ENCODE peak calls at places on chromosomes 2 and 18, in eight cellular contexts. V, R, U, J, I, B, K and D are unnamed samples.

GRCh38 chr18:49858309-49859005 is 45.1 kb upstream of the ACAA2 start:
- DNase-seq in V (peak), R (no peak), U (peak), J (peak), I (peak), B (peak), K (no peak), D (peak)

GRCh38 chr18:62399781-62400308 is 74.7 kb downstream of the TNFRSF11A start:
- DNase-seq in V (no peak), R (no peak), U (peak), J (no peak), I (no peak), B (peak), K (no peak), D (peak)

GRCh38 chr2:96241901-96242611 is 23.7 kb downstream of the TMEM127 start:
- DNase-seq in V (peak), R (no peak), U (no peak), J (peak), I (peak), B (peak), K (peak), D (peak)

GRCh38 chr2:133026536-133027177 is 356.7 kb upstream of the LYPD1 start:
- DNase-seq in V (no peak), R (no peak), U (no peak), J (no peak), I (no peak), B (peak), K (no peak), D (peak)

GRCh38 chr18:54630963-54631362 is 39.9 kb downstream of the DYNAP start:
- DNase-seq in V (no peak), R (no peak), U (no peak), J (no peak), I (no peak), B (no peak), K (no peak), D (no peak)

GRCh38 chr2:46645681-46646162 is 166.4 kb downstream of the TMEM247 start:
- DNase-seq in V (peak), R (no peak), U (no peak), J (no peak), I (peak), B (peak), K (no peak), D (peak)

GRCh38 chr2:127531133-127531709 is 4.3 kb upstream of the MYO7B start:
- DNase-seq in V (no peak), R (no peak), U (no peak), J (no peak), I (no peak), B (no peak), K (no peak), D (no peak)

GRCh38 chr18:23380001-23380550 is 73.0 kb upstream of the RIOK3 start:
- DNase-seq in V (no peak), R (no peak), U (no peak), J (no peak), I (peak), B (peak), K (no peak), D (no peak)

GRCh38 chr2:69567157-69567908 is 76.2 kb downstream of the AAK1 start:
- DNase-seq in V (no peak), R (no peak), U (no peak), J (no peak), I (peak), B (peak), K (no peak), D (peak)

GRCh38 chr2:12162269-12163247 is 416.1 kb downstream of the LPIN1 start:
- DNase-seq in V (no peak), R (no peak), U (peak), J (no peak), I (no peak), B (no peak), K (no peak), D (no peak)

GRCh38 chr2:240997141-240997855 is 1.1 kb upstream of the SNED1 start:
- DNase-seq in V (no peak), R (no peak), U (no peak), J (peak), I (peak), B (peak), K (peak), D (no peak)

GRCh38 chr18:48623468-48624220 is 84.8 kb downstream of the CTIF start:
- DNase-seq in V (no peak), R (no peak), U (no peak), J (no peak), I (peak), B (peak), K (no peak), D (peak)

GRCh38 chr2:231568098-231568784 is 24.4 kb upstream of the TEX44 start:
- DNase-seq in V (no peak), R (no peak), U (no peak), J (no peak), I (no peak), B (no peak), K (no peak), D (no peak)

GRCh38 chr2:196324212-196324611 is 152.8 kb upstream of the STK17B start:
- DNase-seq in V (no peak), R (no peak), U (no peak), J (no peak), I (no peak), B (no peak), K (no peak), D (no peak)

GRCh38 chr2:187526776-187527175 is 27.5 kb downstream of the TFPI start:
- DNase-seq in V (no peak), R (no peak), U (no peak), J (no peak), I (no peak), B (no peak), K (no peak), D (no peak)

GRCh38 chr2:183519371-183520056 is 395.3 kb downstream of the NUP35 start:
- DNase-seq in V (no peak), R (no peak), U (no peak), J (no peak), I (no peak), B (no peak), K (no peak), D (no peak)

GRCh38 chr18:44579028-44579692 is 101.5 kb upstream of the SETBP1 start:
- DNase-seq in V (no peak), R (no peak), U (peak), J (no peak), I (no peak), B (peak), K (no peak), D (peak)
- TF ChIP-seq CTCF in V (peak), R (peak), U (peak), J (peak), I (peak), B (peak), K (peak), D (peak)

GRCh38 chr2:42973771-42974170 is 181.4 kb upstream of the HAAO start:
- DNase-seq in V (no peak), R (no peak), U (no peak), J (no peak), I (no peak), B (no peak), K (no peak), D (no peak)

GRCh38 chr2:42974303-42974696 is 181.9 kb upstream of the HAAO start:
- DNase-seq in V (no peak), R (no peak), U (no peak), J (no peak), I (no peak), B (no peak), K (no peak), D (no peak)

GRCh38 chr2:42976400-42976799 is 184.0 kb upstream of the HAAO start:
- DNase-seq in V (no peak), R (no peak), U (no peak), J (no peak), I (no peak), B (no peak), K (no peak), D (no peak)

GRCh38 chr2:42974697-42975357 is 182.4 kb upstream of the HAAO start:
- DNase-seq in V (peak), R (no peak), U (peak), J (peak), I (no peak), B (peak), K (peak), D (peak)

GRCh38 chr2:42975358-42975717 is 183.0 kb upstream of the HAAO start:
- DNase-seq in V (no peak), R (no peak), U (no peak), J (no peak), I (no peak), B (no peak), K (no peak), D (no peak)
- TF ChIP-seq CTCF in V (no peak), R (no peak), U (no peak), J (no peak), I (no peak), B (no peak), K (no peak), D (no peak)

GRCh38 chr2:53515435-53516332 is 251.9 kb upstream of the CHAC2 start:
- DNase-seq in V (no peak), R (no peak), U (peak), J (no peak), I (no peak), B (no peak), K (no peak), D (peak)
- TF ChIP-seq CTCF in V (no peak), R (no peak), U (peak), J (no peak), I (peak), B (no peak), K (no peak), D (peak)

DNA sequence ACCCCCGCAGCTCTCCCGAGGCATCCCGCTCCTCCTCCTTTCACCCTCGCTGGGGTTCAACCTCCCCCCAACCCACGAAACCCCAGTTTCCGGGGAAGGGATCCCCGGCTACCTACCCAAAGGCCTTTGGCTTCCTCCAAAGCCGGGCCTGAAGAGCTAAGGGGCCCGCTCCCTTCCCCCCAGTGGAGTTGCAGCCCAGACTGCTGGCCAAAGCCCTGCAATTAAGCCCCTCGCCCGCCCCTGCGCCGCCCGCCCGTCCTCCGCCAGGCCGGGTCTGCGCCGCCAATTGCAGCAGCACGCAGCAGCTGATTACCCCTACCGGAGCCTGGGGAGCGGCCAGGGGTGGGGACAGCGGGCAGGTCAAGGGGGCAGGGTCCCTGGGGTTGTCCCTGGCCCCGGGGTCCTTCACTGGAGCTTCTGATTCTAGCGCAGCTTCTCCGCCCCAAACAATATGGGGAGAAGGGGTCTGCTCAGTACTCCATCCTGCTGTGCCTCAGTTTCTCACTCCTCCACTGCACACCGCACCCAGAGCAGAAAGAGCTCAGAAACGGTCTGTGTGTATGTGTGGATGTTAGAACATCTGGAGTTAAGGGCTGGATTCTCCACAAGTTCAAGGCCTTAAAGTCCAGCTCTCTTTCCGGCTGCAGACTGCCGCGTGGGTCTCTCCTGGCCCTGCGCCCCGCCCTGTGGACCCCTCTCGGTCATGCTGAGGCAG is 16.9 kb downstream of the WNT10A start:
- DNase-seq in V (no peak), R (no peak), U (no peak), J (peak), I (no peak), B (no peak), K (peak), D (peak)
- TF ChIP-seq CTCF in V (no peak), R (no peak), U (no peak), J (no peak), I (no peak), B (no peak), K (no peak), D (no peak)

GRCh38 chr2:9951272-9951521 is 296 bp upstream of the GRHL1 start:
- DNase-seq in V (no peak), R (no peak), U (no peak), J (no peak), I (no peak), B (no peak), K (no peak), D (no peak)
- TF ChIP-seq CTCF in V (no peak), R (no peak), U (no peak), J (no peak), I (no peak), B (no peak), K (no peak), D (no peak)

GRCh38 chr2:168614291-168615018 is 158.4 kb downstream of the CERS6 start:
- DNase-seq in V (no peak), R (no peak), U (no peak), J (no peak), I (no peak), B (no peak), K (no peak), D (peak)
- TF ChIP-seq CTCF in V (no peak), R (no peak), U (peak), J (no peak), I (peak), B (peak), K (no peak), D (peak)

GRCh38 chr2:70643715-70644114 is 90.1 kb upstream of the TGFA start:
- DNase-seq in V (no peak), R (no peak), U (peak), J (no peak), I (no peak), B (no peak), K (no peak), D (peak)

GRCh38 chr2:70646429-70646828 is 92.8 kb upstream of the TGFA start:
- DNase-seq in V (no peak), R (no peak), U (no peak), J (no peak), I (no peak), B (no peak), K (no peak), D (no peak)

GRCh38 chr2:70641263-70641784 is 87.7 kb upstream of the TGFA start:
- DNase-seq in V (no peak), R (no peak), U (no peak), J (no peak), I (peak), B (no peak), K (no peak), D (no peak)

GRCh38 chr2:70647873-70648481 is 94.4 kb upstream of the TGFA start:
- DNase-seq in V (peak), R (no peak), U (peak), J (peak), I (peak), B (peak), K (no peak), D (peak)

DNA sequence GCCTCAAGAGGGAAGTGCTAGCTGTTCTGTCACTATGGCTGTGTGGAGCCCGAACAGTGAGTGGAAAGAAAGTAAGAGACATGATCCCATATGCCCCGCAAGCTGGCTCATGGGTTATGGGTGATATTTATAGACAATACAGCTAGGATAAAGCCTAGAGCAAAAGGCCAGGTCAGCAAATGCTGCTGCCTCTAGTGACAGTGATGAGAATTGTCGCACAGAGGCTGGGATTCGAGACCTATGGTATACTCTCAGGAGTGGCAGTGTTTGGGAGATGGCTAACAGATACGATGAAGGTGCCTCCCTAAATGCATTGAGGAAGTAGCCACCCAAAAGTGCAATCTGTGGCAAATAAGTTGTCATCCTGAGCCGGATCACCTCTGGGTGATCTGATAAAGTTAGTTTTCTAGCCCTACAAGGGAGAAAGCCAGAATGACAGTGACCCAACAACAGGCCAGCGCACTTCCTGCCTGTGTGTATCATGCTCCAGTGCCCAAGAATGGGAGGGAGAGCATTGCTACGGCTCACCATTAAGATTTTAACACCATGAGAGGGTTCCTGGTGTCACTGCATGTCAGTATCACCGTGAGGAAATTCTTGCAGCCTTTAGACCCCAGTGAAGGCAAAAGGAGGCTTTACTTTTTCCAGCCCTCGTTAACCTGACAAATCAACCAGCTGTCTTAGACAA is 92.3 kb upstream of the TGFA start:
- DNase-seq in V (no peak), R (no peak), U (peak), J (no peak), I (peak), B (no peak), K (no peak), D (peak)
- TF ChIP-seq CTCF in V (no peak), R (no peak), U (peak), J (no peak), I (peak), B (peak), K (no peak), D (peak)

GRCh38 chr2:163647300-163647699 is 88.5 kb downstream of the FIGN start:
- DNase-seq in V (no peak), R (no peak), U (no peak), J (no peak), I (no peak), B (no peak), K (no peak), D (no peak)

GRCh38 chr2:163646659-163647058 is 89.1 kb downstream of the FIGN start:
- DNase-seq in V (no peak), R (no peak), U (no peak), J (no peak), I (no peak), B (no peak), K (no peak), D (no peak)

GRCh38 chr2:163641986-163642385 is 93.8 kb downstream of the FIGN start:
- DNase-seq in V (no peak), R (no peak), U (no peak), J (no peak), I (peak), B (peak), K (no peak), D (no peak)

GRCh38 chr2:163640542-163641195 is 95.1 kb downstream of the FIGN start:
- DNase-seq in V (no peak), R (no peak), U (no peak), J (no peak), I (no peak), B (no peak), K (no peak), D (no peak)

DNA sequence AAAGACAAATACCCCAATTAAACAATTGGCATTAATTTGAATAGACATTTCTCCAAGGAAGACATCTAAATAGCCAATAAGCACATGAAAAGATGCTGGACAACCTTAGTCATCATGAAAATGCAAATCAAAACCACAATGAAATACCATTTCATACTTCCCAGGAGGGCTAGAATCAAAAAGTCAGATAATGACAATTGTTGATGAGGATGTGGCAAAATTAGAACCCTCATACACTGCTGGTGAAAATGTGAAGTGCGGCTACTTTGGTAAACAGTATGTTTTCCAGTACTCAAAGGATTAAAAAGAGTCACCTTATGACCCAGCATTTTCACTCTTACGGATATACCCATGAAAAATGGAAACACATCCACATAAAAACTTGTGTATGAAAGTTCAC is 91.6 kb downstream of the FIGN start:
- DNase-seq in V (no peak), R (no peak), U (no peak), J (no peak), I (no peak), B (no peak), K (no peak), D (no peak)
- TF ChIP-seq CTCF in V (no peak), R (no peak), U (no peak), J (no peak), I (no peak), B (no peak), K (no peak), D (no peak)

DNA sequence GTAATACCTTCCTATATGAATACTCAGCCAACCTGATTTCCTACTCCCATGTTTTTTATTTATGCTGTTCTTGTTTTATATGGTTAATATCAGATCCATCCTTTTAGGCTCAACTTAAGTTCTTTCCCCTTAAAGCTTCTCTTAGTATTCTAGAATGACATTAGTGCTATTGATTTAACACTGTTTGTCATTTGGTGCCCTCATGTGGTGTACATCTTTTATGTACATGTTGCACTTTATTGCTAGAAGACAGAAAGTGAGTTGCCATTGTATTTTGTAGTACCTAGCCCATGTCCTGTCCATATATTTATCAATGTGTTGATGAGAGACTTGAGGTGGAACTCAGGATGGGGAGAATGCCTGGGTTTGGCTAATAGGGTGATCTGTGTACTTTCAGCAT is 2.5 kb downstream of the HTRA2 start:
- DNase-seq in V (no peak), R (no peak), U (no peak), J (no peak), I (no peak), B (peak), K (no peak), D (peak)
- TF ChIP-seq CTCF in V (peak), R (no peak), U (no peak), J (peak), I (no peak), B (no peak), K (peak), D (peak)